ENCODE peak calls at places on chromosome 5, in seven cellular contexts. U is RWPE1, X is bronchial epithelial cell, C is EL, L is astrocyte of the cerebellum, B is AG09309, E is NCI-H524. M is an unnamed sample.

GRCh38 chr5:54390015-54390414 is 65.5 kb upstream of the HSPB3 start:
- DNase-seq in C (peak), U (peak), B (peak), E (peak), L (peak), X (peak), M (peak)

GRCh38 chr5:174752121-174752520 is 27.7 kb downstream of the MSX2 start:
- DNase-seq in B (no peak), U (no peak), X (no peak), L (no peak), E (no peak), C (no peak), M (no peak)

GRCh38 chr5:1815071-1815786 is 14.0 kb downstream of the NDUFS6 start:
- DNase-seq in B (no peak), E (no peak), U (no peak), L (no peak), C (no peak), X (no peak), M (no peak)

GRCh38 chr5:33092719-33093118 is 348.0 kb upstream of the TARS1 start:
- DNase-seq in E (no peak), L (no peak), C (no peak), B (no peak), U (no peak), X (no peak), M (no peak)

GRCh38 chr5:124302504-124302903 is 443.9 kb downstream of the ZNF608 start:
- DNase-seq in B (no peak), U (no peak), L (no peak), E (no peak), X (no peak), C (peak), M (no peak)

GRCh38 chr5:36199620-36200019 is 42.1 kb downstream of the NADK2 start:
- DNase-seq in B (peak), E (no peak), U (no peak), C (peak), L (no peak), X (no peak), M (no peak)

GRCh38 chr5:78545406-78545805 is 103.2 kb downstream of the LHFPL2 start:
- DNase-seq in U (no peak), L (no peak), E (no peak), C (no peak), X (no peak), B (no peak), M (no peak)

GRCh38 chr5:113142186-113142585 is 165.6 kb downstream of the DCP2 start:
- DNase-seq in X (no peak), C (no peak), E (no peak), B (no peak), L (no peak), U (no peak), M (no peak)

GRCh38 chr5:81779125-81779934 is 28.4 kb upstream of the SSBP2 start:
- DNase-seq in B (no peak), E (no peak), U (no peak), L (peak), C (peak), X (no peak), M (no peak)

GRCh38 chr5:135694016-135694415 is 115.2 kb upstream of the CXCL14 start:
- DNase-seq in B (no peak), C (no peak), E (no peak), X (peak), L (no peak), U (no peak), M (no peak)

GRCh38 chr5:91928751-91929521 is 545.8 kb upstream of the ARRDC3 start:
- DNase-seq in C (peak), L (peak), B (no peak), U (peak), X (peak), E (no peak), M (no peak)

GRCh38 chr5:1386274-1386717 is 41.4 kb upstream of the CLPTM1L start:
- DNase-seq in E (no peak), U (peak), L (no peak), X (peak), B (no peak), C (peak), M (no peak)

GRCh38 chr5:93477791-93478190 is 103.2 kb downstream of the NR2F1-AS1 start:
- DNase-seq in L (no peak), B (no peak), C (no peak), U (no peak), X (no peak), E (no peak), M (no peak)

GRCh38 chr5:159878988-159879471 is 37.3 kb upstream of the ADRA1B start:
- DNase-seq in X (peak), L (no peak), E (peak), C (peak), U (peak), B (peak), M (peak)

GRCh38 chr5:1500411-1501091 is 23.2 kb downstream of the LPCAT1 start:
- DNase-seq in L (no peak), E (no peak), B (no peak), X (no peak), U (no peak), C (no peak), M (no peak)

GRCh38 chr5:115461506-115462290 is 82.9 kb downstream of the FEM1C start:
- DNase-seq in C (peak), U (peak), X (peak), B (no peak), L (peak), E (no peak), M (peak)